ENCODE peak calls at places on chromosomes 12 and 14, in four cellular contexts. S is neuronal stem cell, V is mesenchymal stem cell, W is IMR-90. U is an unnamed sample.
A peak's percentile ranks its signal among the peaks of the same experiment; 100 is the strongest.

GRCh38 chr12:12007001-12007712 is 63.6 kb upstream of the BCL2L14 start:
- DNase-seq in W (peak; percentile 25), V (peak; percentile 9), S (no peak), U (no peak)

GRCh38 chr12:12025799-12026386 is 44.8 kb upstream of the BCL2L14 start:
- DNase-seq in W (no peak), S (no peak), V (no peak), U (no peak)

GRCh38 chr14:89028462-89029134 is 204.1 kb downstream of the TTC8 start:
- DNase-seq in W (no peak), S (no peak), V (no peak), U (no peak)

GRCh38 chr12:109968032-109968420 is 28.1 kb downstream of the GIT2 start:
- DNase-seq in W (no peak), S (no peak), V (no peak), U (no peak)

GRCh38 chr12:50934371-50934851 is 17.9 kb upstream of the HIGD1C start:
- DNase-seq in V (no peak), S (no peak), W (no peak), U (no peak)

GRCh38 chr12:111151441-111151840 is 217.5 kb downstream of the PHETA1 start:
- DNase-seq in V (no peak), S (no peak), W (no peak), U (no peak)

GRCh38 chr12:56103823-56104108 is 593 bp upstream of the PA2G4 start:
- DNase-seq in S (no peak), V (no peak), W (no peak), U (no peak)

GRCh38 chr12:46473634-46474201 is 101.1 kb upstream of the SLC38A2 start:
- DNase-seq in W (peak; percentile 94), V (peak; percentile 94), S (no peak), U (peak; percentile 56)

DNA sequence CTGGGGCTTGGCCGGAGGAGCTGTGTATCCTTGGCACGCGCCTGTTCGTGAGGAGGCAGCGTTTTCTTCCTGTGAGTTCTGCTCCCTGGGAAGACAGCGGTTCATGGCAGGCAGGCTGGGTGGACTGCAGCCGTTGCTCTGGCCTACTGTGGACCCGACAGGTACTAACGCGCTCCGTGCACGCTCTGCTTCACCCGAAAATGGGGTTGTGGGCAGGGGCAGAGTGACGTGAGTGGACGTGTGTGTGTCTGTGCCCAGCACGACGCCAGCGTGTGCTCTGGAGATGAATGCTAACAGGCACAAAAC is 179.1 kb downstream of the KIF26A start:
- DNase-seq in V (no peak), S (no peak), W (no peak), U (no peak)
- H3K27ac ChIP-seq in V (no peak overlapping the region), S (no peak overlapping the region), W (no peak overlapping the region), U (no peak overlapping the region)

DNA sequence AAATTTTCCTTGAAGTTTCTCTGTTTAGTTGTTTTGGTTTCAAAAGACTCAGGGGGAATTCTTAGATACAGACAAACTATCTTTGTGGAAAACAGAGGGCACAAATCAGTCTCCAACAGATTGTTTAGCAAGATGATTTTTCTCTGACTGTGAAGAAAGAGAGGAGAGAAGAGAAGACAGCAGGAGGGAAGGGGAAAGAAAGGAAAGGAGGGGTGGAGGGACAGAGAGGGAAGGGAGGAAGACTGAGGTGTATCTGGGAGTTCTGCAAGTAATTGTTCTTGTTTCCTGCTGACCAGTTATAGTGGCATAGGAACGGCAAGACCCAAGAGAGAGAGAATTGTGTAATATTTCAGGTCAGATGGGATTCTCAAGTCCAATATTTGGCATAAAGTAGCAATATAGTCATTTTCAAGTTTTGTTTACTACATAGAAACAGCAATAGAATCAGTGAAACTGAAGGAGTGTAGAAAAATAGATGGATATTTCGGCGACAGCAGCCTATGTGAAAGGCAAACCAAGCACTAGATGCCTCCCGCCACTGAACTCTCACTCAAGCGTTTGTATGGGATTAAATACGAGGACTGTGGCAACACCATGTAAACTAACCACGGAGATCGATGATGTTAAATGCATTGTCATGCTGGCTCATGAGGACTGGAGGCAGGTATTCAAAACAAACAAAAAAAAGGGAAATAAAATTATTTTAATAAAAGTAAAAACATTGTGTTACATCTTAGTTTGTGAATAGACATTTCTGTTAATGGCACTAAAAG is 342.5 kb downstream of the SLC16A7 start:
- DNase-seq in W (no peak), V (no peak), S (no peak), U (peak; percentile 18)
- H2BK120ac ChIP-seq in W (peak overlapping the region; percentile 71), V (no peak overlapping the region), S (no peak overlapping the region), U (no peak overlapping the region)

DNA sequence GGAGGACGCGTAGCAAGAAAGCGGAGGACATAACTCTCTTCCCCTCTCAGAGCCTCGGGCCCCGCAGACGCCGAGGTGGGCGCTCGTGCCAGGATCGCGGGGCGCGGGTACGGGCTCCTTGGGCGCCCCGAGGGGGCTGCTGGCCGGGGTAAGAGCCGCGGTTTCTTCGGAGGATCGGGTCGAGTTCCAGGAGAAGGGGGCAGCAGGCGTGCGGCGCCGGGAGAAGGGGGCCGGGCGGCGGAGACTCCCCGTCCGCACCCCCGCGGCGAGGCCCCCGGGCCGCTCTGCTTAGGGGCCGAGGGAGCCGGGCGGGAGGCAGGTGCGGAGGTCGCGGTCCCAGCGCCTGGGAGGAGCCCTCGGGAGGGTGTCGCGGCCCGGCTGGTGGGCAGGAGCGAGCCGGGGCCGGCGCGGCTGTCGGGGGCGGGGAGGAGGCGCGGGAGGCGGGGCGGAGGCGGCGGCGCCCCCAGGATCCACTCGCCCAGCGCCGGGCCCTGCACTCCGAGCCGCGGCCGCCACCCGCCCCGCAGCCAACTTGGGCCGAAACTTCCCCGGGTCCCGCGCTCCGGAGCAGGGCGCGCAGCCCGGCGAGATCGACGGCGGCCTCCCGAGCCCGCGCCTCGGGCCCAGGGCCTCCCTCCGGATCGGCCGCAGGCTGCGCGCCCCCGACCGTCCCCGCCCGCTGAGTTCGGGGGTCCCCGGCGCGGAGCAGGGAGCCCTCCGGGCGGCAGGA is 64.4 kb downstream of the FBXL14 start:
- DNase-seq in S (no peak), V (peak; percentile 20), W (no peak), U (no peak)
- H3K4me2 ChIP-seq in S (peak overlapping the region; percentile 69), V (peak overlapping the region; percentile 81), W (peak overlapping the region; percentile 87), U (peak overlapping the region; percentile 54)

GRCh38 chr14:57209561-57209960 is 59.1 kb downstream of the EXOC5 start:
- DNase-seq in S (no peak), V (peak; percentile 54), W (peak; percentile 73), U (no peak)
- H3K27ac ChIP-seq in S (no peak overlapping the region), V (no peak overlapping the region), W (no peak overlapping the region), U (no peak overlapping the region)

GRCh38 chr14:101350710-101351109 is 210.6 kb upstream of the DIO3 start:
- DNase-seq in W (no peak), V (no peak), S (no peak), U (no peak)
- H2BK120ac ChIP-seq in W (no peak overlapping the region), V (no peak overlapping the region), S (no peak overlapping the region), U (no peak overlapping the region)

DNA sequence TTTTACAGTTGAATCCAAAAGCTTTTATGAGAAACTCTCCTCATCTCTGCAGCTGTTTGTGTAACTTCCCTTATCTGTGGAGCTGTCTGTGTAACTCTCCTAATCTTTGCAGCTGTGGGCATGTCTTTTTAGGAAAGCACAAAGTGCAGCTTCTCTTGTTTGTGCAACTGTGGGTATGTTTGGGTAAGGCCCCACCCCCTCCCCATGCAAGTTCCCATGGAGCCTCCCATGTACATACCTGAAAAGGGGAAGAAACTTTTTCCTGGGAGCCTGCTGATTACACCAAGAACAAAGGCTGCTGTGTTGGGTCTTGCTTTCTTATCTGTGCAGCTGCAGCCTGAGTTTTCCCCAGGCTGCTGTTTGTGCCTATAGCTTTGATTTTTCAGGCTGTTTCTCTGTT is 42.7 kb upstream of the CDKN3 start:
- DNase-seq in V (no peak), W (no peak), S (no peak), U (no peak)
- H3K4me2 ChIP-seq in V (no peak overlapping the region), W (no peak overlapping the region), S (no peak overlapping the region), U (no peak overlapping the region)

U was measured in mesendoderm.